ENCODE peak calls at places on chromosomes 3 and 15, in five cellular contexts. E, X, H, M and T are unnamed samples.

GRCh38 chr15:71296032-71296686 is 180.9 kb downstream of the THSD4 start:
- DNase-seq in H (no peak), E (no peak), M (no peak), X (peak; percentile 96), T (peak; percentile 64)

GRCh38 chr3:11085078-11085840 is 69.0 kb upstream of the HRH1 start:
- DNase-seq in H (no peak), E (no peak), X (peak; percentile 51), M (no peak), T (peak; percentile 26)

GRCh38 chr3:128736598-128736997 is 10.6 kb downstream of the RAB7A start:
- DNase-seq in E (no peak), H (no peak), X (peak; percentile 64), M (no peak), T (peak; percentile 41)

GRCh38 chr15:74768771-74769342 is 13.0 kb upstream of the CSK start:
- DNase-seq in X (peak; percentile 41), M (peak; percentile 68), H (peak; percentile 68), E (peak; percentile 57), T (peak; percentile 58)

GRCh38 chr3:146382386-146382785 is 87.0 kb downstream of the PLSCR2 start:
- DNase-seq in M (no peak), X (peak; percentile 33), E (no peak), H (no peak), T (peak; percentile 51)

GRCh38 chr3:13846716-13847570 is 32.9 kb downstream of the WNT7A start:
- DNase-seq in X (no peak), E (no peak), M (no peak), H (no peak), T (no peak)

GRCh38 chr15:34754674-34755418 is at the start of gene GJD2:
- DNase-seq in X (no peak), H (no peak), E (no peak), M (peak; percentile 27), T (no peak)

GRCh38 chr15:82680200-82681102 is 29.2 kb downstream of the AP3B2 start:
- DNase-seq in X (no peak), M (peak; percentile 92), H (peak; percentile 65), E (peak; percentile 71), T (no peak)

GRCh38 chr3:141076821-141077571 is 25.8 kb downstream of the SPSB4 start:
- DNase-seq in X (peak; percentile 52), E (peak; percentile 21), H (no peak), M (peak; percentile 40), T (peak; percentile 19)

GRCh38 chr3:149307435-149307783 is 26.0 kb downstream of the TM4SF18 start:
- DNase-seq in E (no peak), X (no peak), M (no peak), H (no peak), T (no peak)

GRCh38 chr3:48157950-48158376 is 30.3 kb downstream of the CDC25A start:
- DNase-seq in X (peak; percentile 70), H (peak; percentile 46), M (peak; percentile 57), E (peak; percentile 44), T (peak; percentile 83)

GRCh38 chr3:103295974-103296570 is 861.3 kb downstream of the ZPLD1 start:
- DNase-seq in E (no peak), M (no peak), H (peak; percentile 15), X (peak; percentile 33), T (peak; percentile 1)

GRCh38 chr3:53493997-53494791 is at the start of gene CACNA1D:
- DNase-seq in E (no peak), H (no peak), X (no peak), M (peak; percentile 79), T (peak; percentile 4)

GRCh38 chr3:117656391-117656790 is 946.8 kb downstream of the TUSC7 start:
- DNase-seq in H (no peak), E (no peak), X (no peak), M (no peak), T (no peak)

GRCh38 chr3:141553055-141553454 is 66.2 kb downstream of the RASA2 start:
- DNase-seq in X (no peak), M (no peak), H (no peak), E (no peak), T (peak; percentile 38)

GRCh38 chr3:36956155-36956554 is 11.3 kb upstream of the TRANK1 start:
- DNase-seq in E (no peak), M (no peak), H (no peak), X (no peak), T (no peak)

GRCh38 chr3:77524467-77524866 is 484.6 kb downstream of the ROBO2 start:
- DNase-seq in H (no peak), X (no peak), M (no peak), E (no peak), T (no peak)

GRCh38 chr3:50297896-50298725 is 1.1 kb downstream of the HYAL3 start:
- DNase-seq in M (no peak), X (no peak), H (no peak), E (no peak), T (no peak)
- TF ChIP-seq CTCF in M (no peak), X (peak; percentile 18), H (no peak), E (no peak), T (peak; percentile 31)

GRCh38 chr3:37990527-37990926 is at the start of gene VILL:
- DNase-seq in H (no peak), E (no peak), M (peak; percentile 36), X (no peak), T (no peak)

GRCh38 chr3:37992271-37993066 is 1.9 kb downstream of the VILL start:
- DNase-seq in X (no peak), H (no peak), E (no peak), M (peak; percentile 55), T (no peak)

GRCh38 chr3:37989821-37990480 is 635 bp upstream of the VILL start:
- DNase-seq in X (no peak), E (no peak), H (no peak), M (no peak), T (no peak)

GRCh38 chr3:37991823-37992222 is 1.2 kb downstream of the VILL start:
- DNase-seq in X (no peak), H (no peak), E (no peak), M (no peak), T (no peak)

DNA sequence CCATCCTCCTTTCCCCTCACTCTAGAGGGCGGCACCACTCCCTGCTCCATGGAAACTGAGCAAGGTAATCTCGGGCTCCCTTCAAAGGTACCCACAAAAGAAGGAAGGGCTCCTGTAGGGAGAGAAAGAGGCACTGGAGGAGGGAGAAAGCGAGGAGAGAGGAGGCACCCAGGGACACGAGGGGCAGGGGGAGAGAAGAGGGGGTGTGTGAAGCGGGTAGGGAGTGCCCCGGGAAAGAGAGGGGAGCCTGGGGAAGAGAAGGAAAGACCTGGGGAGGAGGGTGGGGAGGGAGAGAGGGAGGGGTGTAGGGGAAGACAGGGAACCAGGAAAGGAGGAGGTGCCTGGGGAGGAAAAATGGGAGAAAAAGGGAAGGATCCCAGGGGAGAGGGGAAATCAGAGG is 523 bp downstream of the VILL start:
- DNase-seq in M (no peak), H (no peak), E (no peak), X (no peak), T (no peak)
- H3K4me3 ChIP-seq in M (no peak overlapping the region), H (no peak overlapping the region), E (no peak overlapping the region), X (no peak overlapping the region), T (no peak overlapping the region)

DNA sequence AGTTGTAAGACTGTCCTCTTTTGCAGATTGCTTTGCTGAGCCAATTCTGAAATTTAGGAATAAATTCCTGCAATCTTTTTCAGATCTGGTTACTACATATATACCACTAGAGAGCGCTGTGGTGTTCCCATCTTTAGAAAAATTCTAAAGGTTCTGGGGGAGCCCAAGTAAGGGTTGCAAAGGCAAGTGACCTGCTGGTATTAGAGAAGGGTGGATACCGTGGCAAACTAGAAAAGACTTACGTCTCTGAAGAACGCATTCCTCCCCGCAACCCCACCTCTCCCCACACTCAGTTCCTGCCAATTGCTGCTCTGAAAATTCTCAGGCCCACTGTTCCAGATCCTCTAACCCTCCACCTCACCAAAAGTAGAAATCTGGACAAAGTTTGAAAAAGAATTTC is 48.5 kb downstream of the EFHB start:
- DNase-seq in E (no peak), X (peak; percentile 41), M (no peak), H (peak; percentile 56), T (peak; percentile 67)
- TF ChIP-seq CTCF in E (peak; percentile 59), X (peak; percentile 62), M (peak; percentile 51), H (peak; percentile 88), T (peak; percentile 53)

GRCh38 chr3:125053304-125053699 is 2.5 kb downstream of the HEG1 start:
- DNase-seq in M (no peak), X (no peak), E (no peak), H (no peak), T (no peak)
- H3K4me3 ChIP-seq in M (no peak overlapping the region), X (peak overlapping the region; percentile 96), E (no peak overlapping the region), H (no peak overlapping the region), T (peak overlapping the region; percentile 80)

GRCh38 chr3:197801801-197802504 is 10.9 kb downstream of the LRCH3 start:
- DNase-seq in M (no peak), H (peak; percentile 57), X (peak; percentile 51), E (no peak), T (peak; percentile 57)

GRCh38 chr3:197798863-197799262 is 7.8 kb downstream of the LRCH3 start:
- DNase-seq in H (no peak), X (no peak), M (no peak), E (no peak), T (no peak)

GRCh38 chr3:197800379-197800778 is 9.3 kb downstream of the LRCH3 start:
- DNase-seq in M (no peak), H (no peak), X (peak; percentile 80), E (no peak), T (peak; percentile 23)

GRCh38 chr3:197807969-197808587 is 17.0 kb downstream of the LRCH3 start:
- DNase-seq in X (peak; percentile 41), E (no peak), M (no peak), H (no peak), T (peak; percentile 28)

DNA sequence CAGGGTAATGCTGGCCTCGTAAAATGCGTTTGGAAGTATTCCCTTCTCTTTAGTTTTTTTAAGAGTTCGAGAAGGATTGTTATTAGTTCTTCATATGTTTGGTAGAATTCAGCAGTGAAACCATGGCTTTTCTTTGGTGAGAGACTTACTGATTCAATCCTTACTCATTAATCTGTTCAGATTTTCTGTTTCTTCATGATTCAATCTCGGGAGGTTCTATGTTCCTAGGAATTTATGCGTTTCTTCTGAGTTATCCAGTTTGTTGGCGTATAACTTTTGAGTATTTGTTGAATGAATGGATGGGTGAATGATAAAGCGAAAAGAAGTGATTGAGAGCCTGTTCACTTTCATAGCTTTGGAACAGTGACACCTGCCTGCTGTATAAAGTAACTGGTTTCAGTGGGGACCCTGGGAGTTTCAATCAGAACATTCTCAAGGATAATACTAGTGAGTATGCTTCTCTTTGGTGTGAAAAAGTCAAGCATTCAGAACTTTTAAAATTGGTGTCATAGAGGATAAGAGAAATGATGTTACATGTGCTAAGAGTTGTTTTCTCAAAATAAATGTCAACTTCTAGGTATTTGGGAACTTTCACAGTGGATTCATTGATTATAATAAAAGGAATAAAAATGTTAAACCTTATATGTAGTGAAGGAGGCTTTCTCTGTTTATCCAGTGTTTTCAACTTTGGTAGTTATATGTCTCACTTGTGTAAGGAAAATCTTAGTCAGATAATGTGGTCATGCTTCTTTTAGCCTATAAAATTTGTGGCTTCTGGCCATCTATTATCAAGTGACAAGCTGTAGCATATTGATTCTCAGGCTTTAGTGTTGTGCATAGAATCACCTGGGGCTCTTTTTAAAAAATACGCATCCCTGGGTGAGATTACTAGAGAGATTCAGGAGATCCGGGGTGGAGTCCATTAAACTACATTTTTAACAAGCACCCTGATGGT is 11.7 kb downstream of the LRCH3 start:
- DNase-seq in E (no peak), H (peak; percentile 24), M (no peak), X (no peak), T (no peak)
- TF ChIP-seq CTCF in E (no peak), H (peak; percentile 67), M (peak; percentile 24), X (peak; percentile 21), T (peak; percentile 23)